ENCODE peak calls at places on chromosomes 2 and 18, in eight cellular contexts. S is spleen, C is neuronal stem cell, M is cardiac muscle cell, H is sigmoid colon, J is lower leg skin, P is AG09309, L is ascending aorta. K is an unnamed sample.
A peak's percentile ranks its signal among the peaks of the same experiment; 100 is the strongest.

GRCh38 chr2:148013879-148014278 is 6.7 kb downstream of the ORC4 start:
- DNase-seq in S (no peak), C (no peak), M (no peak), H (no peak), J (no peak), P (no peak), L (no peak), K (no peak)

GRCh38 chr2:19033240-19033639 is 325.2 kb downstream of the OSR1 start:
- DNase-seq in S (no peak), C (no peak), M (peak; percentile 25), H (no peak), J (no peak), P (no peak), L (peak; percentile 11), K (no peak)

GRCh38 chr2:46801731-46802664 is 113.6 kb downstream of the MCFD2 start:
- DNase-seq in S (no peak), C (no peak), M (no peak), H (no peak), J (no peak), P (no peak), L (no peak), K (no peak)

GRCh38 chr18:35526476-35527120 is 28.8 kb upstream of the INO80C start:
- DNase-seq in S (no peak), C (no peak), M (peak; percentile 32), H (no peak), J (no peak), P (no peak), L (no peak), K (no peak)

GRCh38 chr2:77169426-77169825 is 352.8 kb downstream of the LRRTM4 start:
- DNase-seq in S (no peak), C (no peak), M (no peak), H (no peak), J (no peak), P (no peak), L (no peak), K (no peak)

GRCh38 chr2:79327460-79327859 is 167.9 kb upstream of the REG3A start:
- DNase-seq in S (no peak), C (no peak), M (peak; percentile 12), H (no peak), J (no peak), P (no peak), L (no peak), K (no peak)

GRCh38 chr2:116319935-116320334 is 1494.6 kb upstream of the DDX18 start:
- DNase-seq in S (no peak), C (peak; percentile 27), M (no peak), H (no peak), J (no peak), P (no peak), L (no peak), K (no peak)

GRCh38 chr2:190088917-190089316 is 26.4 kb upstream of the MSTN start:
- DNase-seq in S (no peak), C (peak; percentile 68), M (peak; percentile 81), H (no peak), J (no peak), P (peak; percentile 17), L (no peak), K (peak; percentile 9)

GRCh38 chr2:172513935-172514586 is 41.8 kb upstream of the PDK1 start:
- DNase-seq in S (peak; percentile 72), C (no peak), M (no peak), H (no peak), J (no peak), P (no peak), L (no peak), K (no peak)

GRCh38 chr18:48892146-48892855 is 58.5 kb downstream of the SMAD7 start:
- DNase-seq in S (peak; percentile 69), C (no peak), M (no peak), H (peak; percentile 57), J (peak; percentile 83), P (no peak), L (no peak), K (no peak)

GRCh38 chr2:124476291-124476690 is 451.2 kb downstream of the CNTNAP5 start:
- DNase-seq in S (no peak), C (no peak), M (no peak), H (no peak), J (no peak), P (no peak), L (no peak), K (no peak)

GRCh38 chr18:370753-371615 is 103.1 kb upstream of the THOC1 start:
- DNase-seq in S (no peak), C (no peak), M (no peak), H (no peak), J (no peak), P (no peak), L (no peak), K (no peak)

GRCh38 chr2:158232476-158232875 is 130.8 kb downstream of the UPP2 start:
- DNase-seq in S (no peak), C (no peak), M (no peak), H (no peak), J (no peak), P (no peak), L (no peak), K (no peak)

GRCh38 chr2:9654429-9655100 is 23.8 kb upstream of the YWHAQ start:
- DNase-seq in S (no peak), C (no peak), M (no peak), H (no peak), J (no peak), P (no peak), L (no peak), K (no peak)

GRCh38 chr2:9653485-9654271 is 22.9 kb upstream of the YWHAQ start:
- DNase-seq in S (no peak), C (no peak), M (no peak), H (no peak), J (no peak), P (no peak), L (no peak), K (no peak)

GRCh38 chr2:9656270-9656766 is 25.5 kb upstream of the YWHAQ start:
- DNase-seq in S (no peak), C (no peak), M (no peak), H (no peak), J (no peak), P (peak; percentile 84), L (no peak), K (peak; percentile 81)

GRCh38 chr2:9657083-9657482 is 26.3 kb upstream of the YWHAQ start:
- DNase-seq in S (no peak), C (no peak), M (no peak), H (no peak), J (no peak), P (no peak), L (no peak), K (no peak)

GRCh38 chr2:9655441-9656269 is 24.9 kb upstream of the YWHAQ start:
- DNase-seq in S (no peak), C (no peak), M (no peak), H (no peak), J (no peak), P (no peak), L (no peak), K (peak; percentile 56)
- H3K4me3 ChIP-seq in S (no peak overlapping the region), C (no peak overlapping the region), M (no peak overlapping the region), H (no peak overlapping the region), J (no peak overlapping the region), P (no peak overlapping the region), L (no peak overlapping the region), K (no peak overlapping the region)

GRCh38 chr2:54468643-54469042 is 12.5 kb downstream of the SPTBN1 start:
- DNase-seq in S (no peak), C (no peak), M (no peak), H (no peak), J (no peak), P (peak; percentile 70), L (no peak), K (no peak)

GRCh38 chr2:54470241-54470938 is 14.3 kb downstream of the SPTBN1 start:
- DNase-seq in S (no peak), C (no peak), M (peak; percentile 62), H (no peak), J (no peak), P (no peak), L (no peak), K (no peak)

GRCh38 chr2:54466880-54467279 is 10.8 kb downstream of the SPTBN1 start:
- DNase-seq in S (no peak), C (no peak), M (peak; percentile 64), H (peak; percentile 83), J (no peak), P (no peak), L (no peak), K (no peak)

GRCh38 chr2:54471221-54471711 is 15.1 kb downstream of the SPTBN1 start:
- DNase-seq in S (no peak), C (no peak), M (peak; percentile 92), H (no peak), J (no peak), P (no peak), L (no peak), K (peak; percentile 37)

GRCh38 chr2:54469484-54470053 is 13.4 kb downstream of the SPTBN1 start:
- DNase-seq in S (no peak), C (no peak), M (peak; percentile 50), H (no peak), J (no peak), P (no peak), L (no peak), K (no peak)
- H3K4me3 ChIP-seq in S (no peak overlapping the region), C (no peak overlapping the region), M (peak overlapping the region; percentile 22), H (no peak overlapping the region), J (no peak overlapping the region), P (no peak overlapping the region), L (no peak overlapping the region), K (no peak overlapping the region)

DNA sequence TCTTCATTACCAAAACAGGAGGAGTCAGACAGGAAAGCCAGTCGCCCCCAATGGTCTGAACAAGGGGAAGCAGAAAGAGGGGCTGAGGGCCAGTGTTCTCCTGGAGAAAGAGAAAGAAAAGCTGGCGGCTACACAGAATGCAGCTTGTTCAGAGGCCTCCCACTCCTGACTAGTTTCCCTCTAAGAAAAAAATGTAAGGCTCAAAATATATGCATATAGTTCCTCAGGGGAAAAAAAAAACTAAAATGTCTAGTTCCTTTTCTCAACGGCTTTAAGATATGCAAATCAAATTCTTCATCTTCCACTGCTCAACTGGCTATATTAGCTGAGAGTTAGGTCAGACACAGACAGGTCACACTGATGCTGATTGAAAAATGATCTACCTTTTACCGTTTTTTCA is 18.6 kb downstream of the MBOAT2 start:
- DNase-seq in S (no peak), C (no peak), M (peak; percentile 14), H (no peak), J (no peak), P (no peak), L (no peak), K (no peak)
- H3K4me3 ChIP-seq in S (no peak overlapping the region), C (no peak overlapping the region), M (no peak overlapping the region), H (no peak overlapping the region), J (no peak overlapping the region), P (no peak overlapping the region), L (no peak overlapping the region), K (no peak overlapping the region)

DNA sequence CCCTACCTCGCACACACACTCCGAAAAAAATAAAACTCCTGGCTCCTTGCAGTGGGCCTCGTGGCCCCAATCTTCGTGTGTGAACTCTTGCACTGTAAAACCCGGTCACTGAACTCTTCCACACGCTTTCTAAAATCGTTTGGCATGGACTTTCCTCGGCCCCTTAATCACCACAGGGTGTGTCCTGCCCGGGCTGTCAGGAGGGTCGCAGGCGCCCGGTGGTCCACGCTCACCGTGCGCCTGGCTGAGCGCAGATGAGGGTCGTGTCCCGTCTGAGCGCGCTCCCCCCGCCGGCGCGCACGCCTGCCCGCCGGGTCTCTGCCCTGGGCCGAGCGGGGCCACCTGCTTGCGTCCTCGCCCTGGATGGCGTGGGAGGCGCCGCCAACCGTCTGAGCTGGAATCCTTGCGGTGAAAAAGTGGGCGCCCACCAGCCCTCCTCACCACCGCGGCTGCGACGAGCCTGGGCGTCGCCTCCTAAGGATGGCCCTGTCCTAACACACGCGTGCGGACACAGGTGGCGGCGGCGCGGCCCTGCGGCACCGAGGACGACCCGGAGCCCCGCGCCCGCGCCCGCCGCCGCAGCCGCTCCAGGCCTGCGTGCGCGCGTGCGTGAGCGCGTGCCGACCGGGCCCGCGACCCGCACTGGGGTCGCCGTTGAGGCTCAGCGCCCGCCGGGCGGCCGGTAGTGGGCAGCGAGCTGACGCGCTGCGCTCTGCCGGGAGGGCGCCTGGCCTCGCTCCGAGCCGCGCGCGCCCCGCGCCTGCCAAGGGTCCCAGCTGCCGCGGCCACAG is 126.5 kb downstream of the ARHGEF4 start:
- DNase-seq in S (no peak), C (no peak), M (peak; percentile 44), H (no peak), J (no peak), P (no peak), L (no peak), K (no peak)
- H3K4me3 ChIP-seq in S (no peak overlapping the region), C (peak overlapping the region; percentile 74), M (peak overlapping the region; percentile 43), H (no peak overlapping the region), J (no peak overlapping the region), P (no peak overlapping the region), L (no peak overlapping the region), K (no peak overlapping the region)

K was measured in BJ.